ENCODE peak calls at places on chromosomes 4 and X, in ten cellular contexts. One of them, this sample, is unnamed.

GRCh38 chr4:185846550-185847210 is 34.7 kb upstream of the SORBS2 start:
- DNase-seq in psoas muscle: no peak
- DNase-seq in adrenal gland: peak
- DNase-seq in colonic mucosa: no peak
- DNase-seq in IMR-90: no peak
- DNase-seq in lung: no peak
- DNase-seq in WERI-Rb-1: no peak
- DNase-seq in lower leg skin: no peak
- DNase-seq in transverse colon: no peak
- DNase-seq in esophagus squamous epithelium: no peak
- DNase-seq in this sample: no peak

GRCh38 chr4:3047464-3048286 is 26.7 kb downstream of the HTT-AS start:
- DNase-seq in psoas muscle: peak
- DNase-seq in adrenal gland: peak
- DNase-seq in colonic mucosa: peak
- DNase-seq in IMR-90: peak
- DNase-seq in lung: peak
- DNase-seq in WERI-Rb-1: peak
- DNase-seq in lower leg skin: no peak
- DNase-seq in transverse colon: peak
- DNase-seq in esophagus squamous epithelium: peak
- DNase-seq in this sample: peak

GRCh38 chr4:112897548-112897947 is 151.9 kb upstream of the ANK2 start:
- DNase-seq in psoas muscle: no peak
- DNase-seq in adrenal gland: no peak
- DNase-seq in colonic mucosa: no peak
- DNase-seq in IMR-90: no peak
- DNase-seq in lung: no peak
- DNase-seq in WERI-Rb-1: peak
- DNase-seq in lower leg skin: no peak
- DNase-seq in transverse colon: no peak
- DNase-seq in esophagus squamous epithelium: no peak
- DNase-seq in this sample: no peak

GRCh38 chrX:150200361-150200760 is 162.8 kb upstream of the MAMLD1 start:
- DNase-seq in psoas muscle: no peak
- DNase-seq in adrenal gland: no peak
- DNase-seq in colonic mucosa: no peak
- DNase-seq in IMR-90: no peak
- DNase-seq in lung: no peak
- DNase-seq in WERI-Rb-1: no peak
- DNase-seq in lower leg skin: no peak
- DNase-seq in transverse colon: no peak
- DNase-seq in esophagus squamous epithelium: no peak
- DNase-seq in this sample: no peak

GRCh38 chr4:142719854-142720541 is 126.1 kb downstream of the INPP4B start:
- DNase-seq in psoas muscle: no peak
- DNase-seq in adrenal gland: no peak
- DNase-seq in colonic mucosa: no peak
- DNase-seq in IMR-90: peak
- DNase-seq in lung: no peak
- DNase-seq in WERI-Rb-1: no peak
- DNase-seq in lower leg skin: no peak
- DNase-seq in transverse colon: no peak
- DNase-seq in esophagus squamous epithelium: no peak
- DNase-seq in this sample: peak

GRCh38 chrX:133373366-133374079 is 41.8 kb downstream of the GPC4 start:
- DNase-seq in psoas muscle: no peak
- DNase-seq in adrenal gland: peak
- DNase-seq in colonic mucosa: peak
- DNase-seq in IMR-90: no peak
- DNase-seq in lung: no peak
- DNase-seq in WERI-Rb-1: no peak
- DNase-seq in lower leg skin: no peak
- DNase-seq in transverse colon: peak
- DNase-seq in esophagus squamous epithelium: no peak
- DNase-seq in this sample: peak

GRCh38 chrX:48761674-48762471 is at the start of gene GLOD5:
- DNase-seq in psoas muscle: no peak
- DNase-seq in adrenal gland: peak
- DNase-seq in colonic mucosa: peak
- DNase-seq in IMR-90: no peak
- DNase-seq in lung: peak
- DNase-seq in WERI-Rb-1: peak
- DNase-seq in lower leg skin: peak
- DNase-seq in transverse colon: peak
- DNase-seq in esophagus squamous epithelium: no peak
- DNase-seq in this sample: peak

GRCh38 chr4:185567828-185568442 is 32.6 kb upstream of the PDLIM3 start:
- DNase-seq in psoas muscle: peak
- DNase-seq in adrenal gland: peak
- DNase-seq in colonic mucosa: peak
- DNase-seq in IMR-90: peak
- DNase-seq in lung: peak
- DNase-seq in WERI-Rb-1: no peak
- DNase-seq in lower leg skin: no peak
- DNase-seq in transverse colon: peak
- DNase-seq in esophagus squamous epithelium: no peak
- DNase-seq in this sample: no peak

GRCh38 chr4:176840166-176840565 is 47.4 kb upstream of the VEGFC start:
- DNase-seq in psoas muscle: no peak
- DNase-seq in adrenal gland: no peak
- DNase-seq in colonic mucosa: no peak
- DNase-seq in IMR-90: peak
- DNase-seq in lung: no peak
- DNase-seq in WERI-Rb-1: no peak
- DNase-seq in lower leg skin: no peak
- DNase-seq in transverse colon: no peak
- DNase-seq in esophagus squamous epithelium: no peak
- DNase-seq in this sample: no peak

GRCh38 chrX:4151798-4152197 is 438.3 kb upstream of the PRKX start:
- DNase-seq in psoas muscle: no peak
- DNase-seq in adrenal gland: no peak
- DNase-seq in colonic mucosa: no peak
- DNase-seq in IMR-90: no peak
- DNase-seq in lung: no peak
- DNase-seq in WERI-Rb-1: no peak
- DNase-seq in lower leg skin: no peak
- DNase-seq in transverse colon: no peak
- DNase-seq in esophagus squamous epithelium: no peak
- DNase-seq in this sample: no peak

GRCh38 chrX:95076449-95076848 is 1402.4 kb downstream of the FAM133A start:
- DNase-seq in psoas muscle: no peak
- DNase-seq in adrenal gland: no peak
- DNase-seq in colonic mucosa: no peak
- DNase-seq in IMR-90: peak
- DNase-seq in lung: no peak
- DNase-seq in WERI-Rb-1: peak
- DNase-seq in lower leg skin: no peak
- DNase-seq in transverse colon: no peak
- DNase-seq in esophagus squamous epithelium: no peak
- DNase-seq in this sample: peak

GRCh38 chr4:145909331-145909730 is 29.3 kb downstream of the ZNF827 start:
- DNase-seq in psoas muscle: peak
- DNase-seq in adrenal gland: no peak
- DNase-seq in colonic mucosa: peak
- DNase-seq in IMR-90: no peak
- DNase-seq in lung: peak
- DNase-seq in WERI-Rb-1: no peak
- DNase-seq in lower leg skin: peak
- DNase-seq in transverse colon: peak
- DNase-seq in esophagus squamous epithelium: no peak
- DNase-seq in this sample: no peak

GRCh38 chrX:110125435-110125834 is 122.5 kb downstream of the TMEM164 start:
- DNase-seq in psoas muscle: no peak
- DNase-seq in adrenal gland: no peak
- DNase-seq in colonic mucosa: no peak
- DNase-seq in IMR-90: peak
- DNase-seq in lung: no peak
- DNase-seq in WERI-Rb-1: peak
- DNase-seq in lower leg skin: no peak
- DNase-seq in transverse colon: no peak
- DNase-seq in esophagus squamous epithelium: no peak
- DNase-seq in this sample: no peak
- TF ChIP-seq CTCF in psoas muscle: peak
- TF ChIP-seq CTCF in adrenal gland: no peak
- TF ChIP-seq CTCF in colonic mucosa: no peak
- TF ChIP-seq CTCF in IMR-90: peak
- TF ChIP-seq CTCF in lung: no peak
- TF ChIP-seq CTCF in WERI-Rb-1: peak
- TF ChIP-seq CTCF in lower leg skin: no peak
- TF ChIP-seq CTCF in transverse colon: no peak
- TF ChIP-seq CTCF in esophagus squamous epithelium: no peak
- TF ChIP-seq CTCF in this sample: no peak

DNA sequence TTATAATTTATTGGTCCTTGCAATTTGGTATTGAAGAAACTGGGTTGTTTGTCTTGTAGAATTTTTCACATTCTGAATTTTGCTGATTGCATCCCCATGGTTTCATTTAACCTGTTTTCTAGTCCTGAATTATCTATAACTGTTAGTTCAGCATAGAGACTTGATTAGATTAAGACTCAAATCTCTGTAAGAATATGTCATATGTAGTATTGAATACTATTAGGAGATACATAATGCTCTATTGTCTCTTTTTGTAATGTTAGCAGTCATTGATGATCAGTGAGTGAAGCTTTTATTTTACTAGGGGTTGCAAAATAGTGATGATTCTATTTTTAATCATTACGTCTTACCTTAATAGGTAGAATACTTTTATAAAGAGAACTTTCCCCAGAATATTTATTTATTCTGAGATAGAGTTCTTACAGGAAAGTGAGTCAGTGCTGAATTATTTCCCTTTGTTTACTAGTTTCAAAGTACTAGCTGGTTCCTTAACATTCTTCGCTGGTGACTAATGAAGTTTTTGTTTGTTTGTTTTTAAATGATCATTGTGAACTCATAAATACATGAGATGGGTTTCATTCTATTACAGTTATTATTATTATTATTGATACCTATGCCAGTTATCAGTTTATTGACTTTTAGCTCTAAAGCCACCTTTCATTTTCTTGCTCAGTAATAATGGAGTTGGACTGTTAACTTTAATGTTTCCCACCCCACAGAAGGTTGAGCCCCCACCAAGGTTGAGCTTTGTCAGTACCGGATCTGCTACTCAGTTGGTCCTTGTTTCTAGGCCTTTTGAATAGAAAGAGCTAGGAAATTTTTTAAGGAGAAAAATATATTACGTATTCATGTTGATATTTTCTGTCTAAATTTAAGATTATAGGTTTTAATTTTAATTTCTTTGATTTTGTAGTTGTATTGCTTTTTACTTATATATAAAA is 102.3 kb downstream of the LARP1B start:
- DNase-seq in psoas muscle: no peak
- DNase-seq in adrenal gland: no peak
- DNase-seq in colonic mucosa: no peak
- DNase-seq in IMR-90: peak
- DNase-seq in lung: no peak
- DNase-seq in WERI-Rb-1: no peak
- DNase-seq in lower leg skin: no peak
- DNase-seq in transverse colon: no peak
- DNase-seq in esophagus squamous epithelium: no peak
- DNase-seq in this sample: no peak
- H3K4me3 ChIP-seq in psoas muscle: no peak
- H3K4me3 ChIP-seq in adrenal gland: no peak
- H3K4me3 ChIP-seq in colonic mucosa: no peak
- H3K4me3 ChIP-seq in IMR-90: no peak
- H3K4me3 ChIP-seq in lung: no peak
- H3K4me3 ChIP-seq in WERI-Rb-1: no peak
- H3K4me3 ChIP-seq in lower leg skin: no peak
- H3K4me3 ChIP-seq in transverse colon: no peak
- H3K4me3 ChIP-seq in esophagus squamous epithelium: no peak
- H3K4me3 ChIP-seq in this sample: no peak

GRCh38 chr4:98113005-98113404 is 30.3 kb downstream of the STPG2 start:
- DNase-seq in psoas muscle: no peak
- DNase-seq in adrenal gland: peak
- DNase-seq in colonic mucosa: no peak
- DNase-seq in IMR-90: peak
- DNase-seq in lung: no peak
- DNase-seq in WERI-Rb-1: peak
- DNase-seq in lower leg skin: no peak
- DNase-seq in transverse colon: no peak
- DNase-seq in esophagus squamous epithelium: no peak
- DNase-seq in this sample: peak
- TF ChIP-seq CTCF in psoas muscle: peak
- TF ChIP-seq CTCF in adrenal gland: no peak
- TF ChIP-seq CTCF in colonic mucosa: no peak
- TF ChIP-seq CTCF in IMR-90: peak
- TF ChIP-seq CTCF in lung: no peak
- TF ChIP-seq CTCF in WERI-Rb-1: peak
- TF ChIP-seq CTCF in lower leg skin: no peak
- TF ChIP-seq CTCF in transverse colon: peak
- TF ChIP-seq CTCF in esophagus squamous epithelium: no peak
- TF ChIP-seq CTCF in this sample: peak

GRCh38 chrX:119228506-119229290 is 7.4 kb upstream of the PGRMC1 start:
- DNase-seq in psoas muscle: no peak
- DNase-seq in adrenal gland: peak
- DNase-seq in colonic mucosa: no peak
- DNase-seq in IMR-90: peak
- DNase-seq in lung: no peak
- DNase-seq in WERI-Rb-1: no peak
- DNase-seq in lower leg skin: no peak
- DNase-seq in transverse colon: no peak
- DNase-seq in esophagus squamous epithelium: no peak
- DNase-seq in this sample: no peak
- H3K4me3 ChIP-seq in psoas muscle: no peak
- H3K4me3 ChIP-seq in adrenal gland: no peak
- H3K4me3 ChIP-seq in colonic mucosa: no peak
- H3K4me3 ChIP-seq in IMR-90: no peak
- H3K4me3 ChIP-seq in lung: no peak
- H3K4me3 ChIP-seq in WERI-Rb-1: no peak
- H3K4me3 ChIP-seq in lower leg skin: no peak
- H3K4me3 ChIP-seq in transverse colon: no peak
- H3K4me3 ChIP-seq in esophagus squamous epithelium: no peak
- H3K4me3 ChIP-seq in this sample: no peak

GRCh38 chr4:8385611-8386010 is 54.9 kb downstream of the ACOX3 start:
- DNase-seq in psoas muscle: peak
- DNase-seq in adrenal gland: peak
- DNase-seq in colonic mucosa: no peak
- DNase-seq in IMR-90: no peak
- DNase-seq in lung: no peak
- DNase-seq in WERI-Rb-1: no peak
- DNase-seq in lower leg skin: no peak
- DNase-seq in transverse colon: no peak
- DNase-seq in esophagus squamous epithelium: no peak
- DNase-seq in this sample: no peak
- TF ChIP-seq CTCF in psoas muscle: no peak
- TF ChIP-seq CTCF in adrenal gland: no peak
- TF ChIP-seq CTCF in colonic mucosa: no peak
- TF ChIP-seq CTCF in IMR-90: no peak
- TF ChIP-seq CTCF in lung: no peak
- TF ChIP-seq CTCF in WERI-Rb-1: no peak
- TF ChIP-seq CTCF in lower leg skin: no peak
- TF ChIP-seq CTCF in transverse colon: no peak
- TF ChIP-seq CTCF in esophagus squamous epithelium: no peak
- TF ChIP-seq CTCF in this sample: no peak

GRCh38 chr4:79445371-79445781 is 37.3 kb upstream of the GK2 start:
- DNase-seq in psoas muscle: no peak
- DNase-seq in adrenal gland: no peak
- DNase-seq in colonic mucosa: no peak
- DNase-seq in IMR-90: no peak
- DNase-seq in lung: no peak
- DNase-seq in WERI-Rb-1: peak
- DNase-seq in lower leg skin: no peak
- DNase-seq in transverse colon: no peak
- DNase-seq in esophagus squamous epithelium: no peak
- DNase-seq in this sample: no peak
- H3K4me3 ChIP-seq in psoas muscle: no peak
- H3K4me3 ChIP-seq in adrenal gland: no peak
- H3K4me3 ChIP-seq in colonic mucosa: no peak
- H3K4me3 ChIP-seq in IMR-90: no peak
- H3K4me3 ChIP-seq in lung: no peak
- H3K4me3 ChIP-seq in WERI-Rb-1: no peak
- H3K4me3 ChIP-seq in lower leg skin: no peak
- H3K4me3 ChIP-seq in transverse colon: no peak
- H3K4me3 ChIP-seq in esophagus squamous epithelium: no peak
- H3K4me3 ChIP-seq in this sample: no peak

GRCh38 chr4:102868782-102869568 is at the start of gene CISD2:
- DNase-seq in psoas muscle: peak
- DNase-seq in adrenal gland: peak
- DNase-seq in colonic mucosa: peak
- DNase-seq in IMR-90: peak
- DNase-seq in lung: peak
- DNase-seq in WERI-Rb-1: peak
- DNase-seq in lower leg skin: peak
- DNase-seq in transverse colon: peak
- DNase-seq in esophagus squamous epithelium: peak
- DNase-seq in this sample: peak
- TF ChIP-seq CTCF in psoas muscle: no peak
- TF ChIP-seq CTCF in adrenal gland: no peak
- TF ChIP-seq CTCF in colonic mucosa: no peak
- TF ChIP-seq CTCF in IMR-90: no peak
- TF ChIP-seq CTCF in lung: no peak
- TF ChIP-seq CTCF in WERI-Rb-1: no peak
- TF ChIP-seq CTCF in lower leg skin: no peak
- TF ChIP-seq CTCF in transverse colon: no peak
- TF ChIP-seq CTCF in esophagus squamous epithelium: no peak
- TF ChIP-seq CTCF in this sample: no peak

This sample was measured in GM12865.